ENCODE peak calls at places on chromosomes 13 and 19, in nine cellular contexts. V is mammary epithelial cell; I is CD8-positive, alpha-beta T cell; H is breast epithelium; D is neural progenitor cell; Y is cardiac muscle cell; G is gastrocnemius medialis; N is Caco-2; S is heart right ventricle. F is an unnamed sample. For H3K4me1 and H3K27me3, the result is how much of the 10 kb centered on the place peaks cover.

GRCh38 chr13:106156468-106156867 is 379.0 kb downstream of the EFNB2 start:
- DNase-seq in V (peak), I (no peak), H (no peak), D (no peak), Y (no peak), G (no peak), N (no peak), S (no peak), F (no peak)

GRCh38 chr13:30338331-30338851 is 31.0 kb upstream of the KATNAL1 start:
- DNase-seq in V (peak), I (no peak), H (no peak), D (no peak), Y (no peak), G (no peak), N (no peak), S (no peak), F (no peak)

GRCh38 chr19:7360393-7360984 is 11.8 kb downstream of the ARHGEF18 start:
- DNase-seq in V (no peak), I (no peak), H (no peak), D (no peak), Y (no peak), G (no peak), N (no peak), S (no peak), F (no peak)

GRCh38 chr13:75480691-75481175 is 1.2 kb downstream of the TBC1D4 start:
- DNase-seq in V (peak), I (no peak), H (peak), D (peak), Y (peak), G (peak), N (peak), S (peak), F (peak)

GRCh38 chr13:35596299-35596698 is 119.8 kb upstream of the MAB21L1 start:
- DNase-seq in V (no peak), I (no peak), H (no peak), D (no peak), Y (no peak), G (no peak), N (no peak), S (no peak), F (no peak)

GRCh38 chr13:24127116-24127631 is 33.3 kb upstream of the SPATA13 start:
- DNase-seq in V (no peak), I (no peak), H (no peak), D (no peak), Y (no peak), G (no peak), N (peak), S (no peak), F (no peak)

GRCh38 chr13:33931397-33931987 is 113.5 kb downstream of the RFC3 start:
- DNase-seq in V (peak), I (no peak), H (no peak), D (peak), Y (peak), G (no peak), N (peak), S (peak), F (peak)

GRCh38 chr13:87172166-87172825 is 498.9 kb upstream of the SLITRK5 start:
- DNase-seq in V (no peak), I (no peak), H (no peak), D (peak), Y (no peak), G (no peak), N (no peak), S (no peak), F (no peak)

GRCh38 chr13:37540228-37540627 is 58.3 kb downstream of the POSTN start:
- DNase-seq in V (peak), I (no peak), H (no peak), D (no peak), Y (no peak), G (no peak), N (no peak), S (no peak), F (no peak)

GRCh38 chr13:106446011-106446410 is 89.5 kb downstream of the EFNB2 start:
- DNase-seq in V (peak), I (no peak), H (no peak), D (peak), Y (no peak), G (no peak), N (no peak), S (no peak), F (no peak)

DNA sequence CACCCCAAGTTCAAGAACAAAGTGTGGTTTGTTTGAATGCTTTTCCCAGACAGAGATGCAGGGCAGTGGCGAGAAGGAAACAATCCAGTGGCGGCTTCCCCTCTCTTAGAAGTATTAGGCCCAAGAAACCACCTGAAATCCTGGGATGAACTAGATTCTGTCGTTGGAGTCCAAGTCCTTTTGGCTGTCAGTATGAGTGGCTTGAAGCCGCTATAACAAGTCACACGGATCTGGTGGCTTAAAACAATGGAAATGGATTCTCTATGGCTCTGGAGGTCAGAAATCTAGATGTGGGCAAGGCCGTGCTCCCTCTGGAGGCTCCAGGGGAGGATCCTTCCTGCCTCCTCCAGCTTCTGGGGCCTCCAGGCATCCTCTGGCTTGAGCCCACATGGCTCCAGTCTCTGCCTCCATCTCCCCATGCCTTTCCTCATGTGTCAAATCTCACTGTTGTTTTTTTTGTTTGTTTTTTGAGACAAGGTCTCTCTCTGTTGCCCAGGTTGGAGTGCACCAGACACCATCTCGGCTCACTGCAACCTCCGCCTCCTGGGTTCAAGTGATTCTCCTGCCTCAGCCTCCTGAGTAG is 97.7 kb downstream of the GNG7 start:
- DNase-seq in V (no peak), I (no peak), H (no peak), D (no peak), Y (no peak), G (no peak), N (no peak), S (no peak), F (no peak)
- H3K4me1 ChIP-seq in V (under half), I (under half), H (under half), D (under half), Y (under half), G (under half), N (under half), S (under half), F (under half)

GRCh38 chr19:1000095-1000494 is at the start of gene GRIN3B:
- DNase-seq in V (peak), I (peak), H (no peak), D (peak), Y (peak), G (no peak), N (peak), S (peak), F (peak)
- H3K4me3 ChIP-seq in V (no peak), I (no peak), H (no peak), D (peak), Y (peak), G (no peak), N (peak), S (no peak), F (peak)

GRCh38 chr19:41909706-41910105 is 18.5 kb downstream of the ERFL start:
- DNase-seq in V (no peak), I (no peak), H (no peak), D (no peak), Y (no peak), G (no peak), N (no peak), S (no peak), F (no peak)
- H3K27me3 ChIP-seq in V (under half), I (under half), H (under half), D (half or more), Y (half or more), G (under half), N (under half), S (under half), F (under half)

GRCh38 chr19:38661996-38662395 is 14.5 kb downstream of the ACTN4 start:
- DNase-seq in V (peak), I (no peak), H (peak), D (no peak), Y (no peak), G (no peak), N (peak), S (no peak), F (no peak)
- H3K4me1 ChIP-seq in V (half or more), I (half or more), H (half or more), D (half or more), Y (half or more), G (half or more), N (half or more), S (half or more), F (under half)

GRCh38 chr19:2170219-2170618 is 6.5 kb downstream of the DOT1L start:
- DNase-seq in V (no peak), I (no peak), H (no peak), D (peak), Y (no peak), G (no peak), N (no peak), S (no peak), F (no peak)
- H3K4me3 ChIP-seq in V (no peak), I (no peak), H (no peak), D (no peak), Y (no peak), G (no peak), N (no peak), S (no peak), F (no peak)

DNA sequence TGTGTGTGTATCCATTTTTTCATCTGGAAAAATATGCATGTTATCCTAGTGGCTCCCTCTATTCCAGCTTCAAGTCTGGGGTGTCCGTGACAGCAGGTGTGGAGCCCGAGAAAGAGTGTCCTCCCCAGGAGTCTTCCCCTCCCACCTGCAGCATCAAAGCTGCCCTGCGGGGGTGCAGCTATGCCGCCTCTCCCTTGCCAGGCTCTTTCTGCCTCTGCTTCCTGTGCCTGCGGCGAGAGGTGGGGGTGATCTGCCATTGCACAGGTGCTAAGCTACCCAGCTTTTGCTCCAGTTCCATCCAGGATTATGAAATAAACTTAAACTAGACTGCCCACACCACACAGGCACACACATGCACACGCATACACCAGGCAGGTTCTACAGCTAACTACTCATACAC is 104.8 kb upstream of the CLDN10 start:
- DNase-seq in V (no peak), I (no peak), H (no peak), D (no peak), Y (no peak), G (no peak), N (no peak), S (no peak), F (no peak)
- H3K27me3 ChIP-seq in V (under half), I (under half), H (under half), D (under half), Y (under half), G (under half), N (under half), S (under half), F (under half)

DNA sequence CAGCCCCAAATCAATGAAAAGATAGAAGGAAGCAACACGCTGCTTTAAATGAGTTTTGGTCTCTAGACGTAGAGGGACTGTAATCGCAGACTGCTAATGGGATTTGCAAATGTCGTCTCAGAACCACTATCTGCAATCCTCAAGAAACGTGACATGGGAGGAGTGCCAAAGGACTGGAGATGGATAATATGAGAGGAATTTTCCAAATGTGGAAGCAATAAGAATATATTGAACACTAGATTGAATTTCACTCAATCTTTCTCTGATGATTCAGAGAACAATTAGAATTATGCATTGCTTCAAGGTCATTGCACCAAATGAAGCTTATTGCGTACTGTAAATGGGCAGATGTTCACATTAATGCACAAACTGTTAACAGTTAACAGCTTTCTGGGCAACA is 62.9 kb upstream of the WASF3 start:
- DNase-seq in V (no peak), I (no peak), H (no peak), D (no peak), Y (no peak), G (no peak), N (no peak), S (no peak), F (no peak)
- H3K4me1 ChIP-seq in V (under half), I (under half), H (under half), D (under half), Y (under half), G (under half), N (under half), S (under half), F (under half)

DNA sequence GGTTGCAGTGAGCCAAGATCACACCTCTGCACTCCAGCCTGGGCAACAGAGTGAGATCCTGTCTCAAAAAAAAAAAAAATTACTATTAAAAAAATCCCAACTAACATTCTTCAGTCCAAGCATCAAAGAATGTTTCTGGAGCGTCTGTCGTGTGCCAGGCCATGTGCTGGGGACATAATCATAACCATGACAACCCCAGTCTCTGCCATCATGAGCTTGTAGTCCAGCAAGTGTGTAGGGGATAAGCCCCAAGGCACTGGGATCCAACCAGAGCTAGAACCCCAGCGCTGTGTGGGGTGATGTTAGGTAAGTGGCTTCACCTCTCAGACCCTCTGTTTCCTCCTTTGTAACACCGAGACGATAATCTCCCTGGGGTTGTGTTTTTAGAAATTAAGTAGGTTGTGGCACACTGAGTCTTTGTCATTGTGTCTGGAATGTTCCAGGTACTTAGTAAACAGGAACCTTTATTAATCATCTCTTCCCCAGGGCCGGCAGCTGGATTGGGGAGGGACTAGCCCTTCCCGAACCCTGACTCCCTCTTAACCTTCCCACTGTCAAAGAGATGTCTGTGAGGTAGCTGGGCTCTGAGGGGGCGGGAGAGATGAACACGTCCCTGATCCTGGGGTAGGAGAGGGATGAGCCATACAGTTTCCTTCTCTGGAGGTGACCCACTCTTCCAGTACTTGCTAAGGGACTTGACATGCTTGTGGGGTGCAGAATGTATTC is 5.2 kb downstream of the ITPKC start:
- DNase-seq in V (peak), I (no peak), H (peak), D (no peak), Y (no peak), G (no peak), N (no peak), S (no peak), F (no peak)
- H3K4me3 ChIP-seq in V (peak), I (no peak), H (peak), D (no peak), Y (no peak), G (peak), N (no peak), S (no peak), F (no peak)

F was measured in HAP-1.